ENCODE peak calls at places on chromosomes 12 and 14, in eight cellular contexts. C is BE2C, S is left ventricle myocardium inferior, H is B cell, X is AG09319, A is right lobe of liver, F is neural progenitor cell, Y is endothelial cell. E is an unnamed sample.

GRCh38 chr12:109461846-109462766 is 15.0 kb downstream of the KCTD10 start:
- DNase-seq in X (peak), S (peak), C (peak), A (peak), H (no peak), F (peak), Y (peak), E (peak)

GRCh38 chr14:104224516-104225281 is 86.3 kb downstream of the KIF26A start:
- DNase-seq in F (peak), A (peak), X (no peak), Y (peak), S (no peak), C (peak), H (peak), E (no peak)

GRCh38 chr14:72141084-72141483 is 208.9 kb downstream of the RGS6 start:
- DNase-seq in C (no peak), Y (no peak), H (no peak), F (no peak), S (no peak), X (no peak), A (no peak), E (no peak)

GRCh38 chr14:32087173-32087861 is 10.2 kb downstream of the ARHGAP5 start:
- DNase-seq in C (no peak), A (no peak), Y (no peak), F (peak), H (no peak), X (no peak), S (no peak), E (peak)

GRCh38 chr12:113005759-113006158 is 27.4 kb downstream of the OAS2 start:
- DNase-seq in X (no peak), C (no peak), F (peak), A (no peak), S (no peak), H (no peak), Y (peak), E (peak)

GRCh38 chr12:107564946-107565345 is 120.7 kb upstream of the PWP1 start:
- DNase-seq in X (no peak), H (no peak), F (peak), C (peak), A (no peak), S (no peak), Y (peak), E (peak)

GRCh38 chr12:123989753-123990152 is 16.7 kb downstream of the ZNF664 start:
- DNase-seq in S (no peak), X (no peak), F (no peak), Y (no peak), H (no peak), A (no peak), C (no peak), E (no peak)

GRCh38 chr14:65296402-65296801 is 116.1 kb upstream of the FUT8 start:
- DNase-seq in Y (no peak), H (no peak), S (no peak), F (no peak), C (no peak), A (no peak), X (no peak), E (peak)

GRCh38 chr12:112978163-112979081 is at the start of gene OAS2:
- DNase-seq in S (peak), C (no peak), H (peak), X (peak), Y (no peak), F (peak), A (peak), E (peak)

GRCh38 chr14:101506921-101507300 is 54.4 kb upstream of the DIO3 start:
- DNase-seq in H (no peak), S (no peak), C (no peak), F (no peak), A (peak), Y (no peak), X (no peak), E (no peak)

GRCh38 chr14:52254086-52254485 is 13.4 kb upstream of the PTGDR start:
- DNase-seq in F (no peak), C (no peak), Y (no peak), S (no peak), A (no peak), H (no peak), X (no peak), E (no peak)

GRCh38 chr12:93943766-93944165 is 204.6 kb upstream of the PLXNC1 start:
- DNase-seq in H (no peak), F (no peak), S (no peak), A (no peak), C (no peak), X (peak), Y (no peak), E (peak)

GRCh38 chr12:41943671-41944070 is 201.0 kb downstream of the GXYLT1 start:
- DNase-seq in H (no peak), S (no peak), X (no peak), C (no peak), Y (no peak), F (no peak), A (no peak), E (no peak)

GRCh38 chr14:89158701-89159100 is 258.3 kb downstream of the FOXN3 start:
- DNase-seq in A (no peak), H (no peak), S (no peak), C (no peak), F (no peak), X (no peak), Y (no peak), E (no peak)

GRCh38 chr12:40692617-40693502 is 621 bp downstream of the CNTN1 start:
- DNase-seq in Y (peak), S (no peak), X (no peak), C (peak), A (peak), F (peak), H (no peak), E (no peak)

GRCh38 chr14:94387051-94388026 is 1.1 kb downstream of the SERPINA1 start:
- DNase-seq in F (no peak), C (no peak), Y (no peak), X (no peak), S (no peak), H (no peak), A (peak), E (no peak)

GRCh38 chr14:68174446-68174845 is 354.9 kb downstream of the RAD51B start:
- DNase-seq in X (no peak), S (no peak), H (no peak), C (no peak), Y (no peak), F (no peak), A (no peak), E (no peak)

GRCh38 chr12:47082963-47083621 is 3.3 kb upstream of the AMIGO2 start:
- DNase-seq in S (no peak), X (peak), F (no peak), H (no peak), Y (no peak), A (no peak), C (no peak), E (peak)

GRCh38 chr12:7190268-7191055 is 976 bp downstream of the PEX5 start:
- DNase-seq in Y (peak), H (peak), C (peak), F (peak), A (peak), X (no peak), S (peak), E (peak)

GRCh38 chr14:55416866-55417265 is 5.2 kb upstream of the ATG14 start:
- DNase-seq in S (no peak), X (no peak), A (no peak), H (no peak), Y (peak), F (peak), C (peak), E (peak)

GRCh38 chr12:116651089-116651488 is 86.8 kb downstream of the SPRING1 start:
- DNase-seq in F (no peak), S (no peak), X (no peak), Y (no peak), A (no peak), H (no peak), C (no peak), E (no peak)

GRCh38 chr12:64781374-64782029 is 22.3 kb upstream of the GNS start:
- DNase-seq in S (no peak), X (no peak), H (no peak), Y (no peak), F (peak), A (peak), C (no peak), E (no peak)

GRCh38 chr14:85471744-85472143 is 58.2 kb upstream of the FLRT2 start:
- DNase-seq in C (no peak), H (no peak), A (no peak), S (no peak), F (no peak), Y (no peak), X (peak), E (peak)

GRCh38 chr12:125583071-125583470 is 517.8 kb downstream of the AACS start:
- DNase-seq in S (no peak), Y (no peak), F (no peak), C (no peak), X (no peak), A (no peak), H (no peak), E (no peak)
- TF ChIP-seq CTCF in S (no peak), Y (no peak), F (no peak), C (no peak), X (no peak), A (no peak), H (no peak), E (no peak)

DNA sequence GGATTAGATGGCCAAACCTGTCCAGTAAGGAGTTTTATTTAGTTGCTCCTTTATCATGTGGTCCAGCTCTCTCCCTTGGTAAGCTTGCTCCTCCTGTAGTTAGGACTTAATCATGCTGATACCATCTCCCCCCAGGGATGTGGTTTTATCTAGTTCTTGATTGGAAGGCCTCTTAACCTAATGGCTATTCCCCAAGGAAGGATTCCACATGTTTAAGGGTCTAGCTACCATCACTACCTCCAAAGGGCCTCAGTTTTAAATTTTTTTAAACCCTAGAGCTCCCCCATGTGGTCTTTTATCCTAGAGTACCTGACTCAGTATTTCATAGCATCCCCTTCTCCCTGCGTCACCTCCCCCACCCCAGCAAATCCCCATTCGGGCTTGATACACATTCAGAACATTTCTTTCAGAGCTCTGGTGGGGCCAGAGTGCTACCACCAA is 22.5 kb downstream of the MAP3K12 start:
- DNase-seq in H (no peak), X (no peak), S (no peak), C (peak), F (peak), A (no peak), Y (peak), E (peak)
- TF ChIP-seq CTCF in H (peak), X (peak), S (peak), C (peak), F (peak), A (no peak), Y (peak), E (peak)

GRCh38 chr12:59318940-59319339 is 276.9 kb upstream of the SLC16A7 start:
- DNase-seq in Y (no peak), C (no peak), A (no peak), H (no peak), X (no peak), S (no peak), F (no peak), E (no peak)
- TF ChIP-seq CTCF in Y (no peak), C (no peak), A (no peak), H (no peak), X (no peak), S (no peak), F (no peak), E (no peak)

GRCh38 chr14:93104961-93105360 is 10.8 kb downstream of the ITPK1 start:
- DNase-seq in H (no peak), S (no peak), A (no peak), F (no peak), C (no peak), Y (no peak), X (no peak), E (no peak)
- TF ChIP-seq CTCF in H (no peak), S (peak), A (no peak), F (peak), C (peak), Y (no peak), X (no peak), E (no peak)

GRCh38 chr12:16449459-16449858 is 102.0 kb downstream of the MGST1 start:
- DNase-seq in F (no peak), C (no peak), Y (no peak), A (no peak), H (no peak), X (no peak), S (no peak), E (peak)
- TF ChIP-seq CTCF in F (no peak), C (no peak), Y (no peak), A (no peak), H (no peak), X (no peak), S (no peak), E (no peak)

GRCh38 chr12:43942379-43942778 is 106.5 kb downstream of the TMEM117 start:
- DNase-seq in A (no peak), S (no peak), F (no peak), H (no peak), X (no peak), Y (no peak), C (no peak), E (no peak)

DNA sequence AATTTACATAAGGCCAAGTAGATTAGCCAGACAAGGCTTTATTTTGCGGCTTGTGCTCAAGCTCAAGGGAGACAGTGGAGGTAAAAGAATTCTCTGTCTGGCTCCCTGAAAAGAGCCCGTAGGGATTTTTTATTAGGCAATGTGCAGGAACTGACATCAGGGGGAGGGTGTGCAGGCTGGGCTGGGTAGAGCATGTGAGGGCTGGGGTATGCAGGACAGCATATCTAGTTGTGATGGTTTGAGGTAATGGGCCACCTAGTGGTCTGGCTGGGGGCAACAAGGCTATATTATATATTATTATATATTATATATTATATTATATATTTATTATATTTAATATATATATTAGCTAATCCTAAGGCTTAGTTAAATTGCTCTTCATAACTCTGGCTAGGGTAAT is 102.1 kb downstream of the TMEM117 start:
- DNase-seq in Y (no peak), F (no peak), X (no peak), S (no peak), A (no peak), H (no peak), C (peak), E (peak)
- TF ChIP-seq CTCF in Y (peak), F (peak), X (no peak), S (no peak), A (no peak), H (no peak), C (peak), E (peak)

GRCh38 chr12:12562585-12563245 is at the start of gene DUSP16:
- DNase-seq in X (peak), F (peak), H (peak), C (peak), A (peak), Y (peak), S (peak), E (peak)
- TF ChIP-seq CTCF in X (no peak), F (peak), H (no peak), C (peak), A (peak), Y (peak), S (peak), E (no peak)

GRCh38 chr12:129074379-129074778 is 221.1 kb downstream of the GLT1D1 start:
- DNase-seq in F (no peak), H (peak), X (no peak), S (no peak), Y (no peak), C (no peak), A (no peak), E (no peak)

GRCh38 chr12:129075451-129076208 is 222.4 kb downstream of the GLT1D1 start:
- DNase-seq in C (no peak), X (no peak), Y (no peak), H (peak), S (no peak), F (no peak), A (no peak), E (no peak)

GRCh38 chr12:129079719-129080118 is 226.4 kb downstream of the GLT1D1 start:
- DNase-seq in F (no peak), A (no peak), X (no peak), S (no peak), Y (no peak), C (no peak), H (no peak), E (no peak)

GRCh38 chr12:129073157-129073915 is 220.1 kb downstream of the GLT1D1 start:
- DNase-seq in X (no peak), H (no peak), F (no peak), A (no peak), C (no peak), S (no peak), Y (no peak), E (no peak)

GRCh38 chr12:129076466-129077325 is 223.4 kb downstream of the GLT1D1 start:
- DNase-seq in A (no peak), X (no peak), C (no peak), Y (no peak), F (no peak), H (peak), S (no peak), E (no peak)
- TF ChIP-seq CTCF in A (no peak), X (no peak), C (no peak), Y (no peak), F (no peak), H (no peak), S (no peak), E (no peak)

DNA sequence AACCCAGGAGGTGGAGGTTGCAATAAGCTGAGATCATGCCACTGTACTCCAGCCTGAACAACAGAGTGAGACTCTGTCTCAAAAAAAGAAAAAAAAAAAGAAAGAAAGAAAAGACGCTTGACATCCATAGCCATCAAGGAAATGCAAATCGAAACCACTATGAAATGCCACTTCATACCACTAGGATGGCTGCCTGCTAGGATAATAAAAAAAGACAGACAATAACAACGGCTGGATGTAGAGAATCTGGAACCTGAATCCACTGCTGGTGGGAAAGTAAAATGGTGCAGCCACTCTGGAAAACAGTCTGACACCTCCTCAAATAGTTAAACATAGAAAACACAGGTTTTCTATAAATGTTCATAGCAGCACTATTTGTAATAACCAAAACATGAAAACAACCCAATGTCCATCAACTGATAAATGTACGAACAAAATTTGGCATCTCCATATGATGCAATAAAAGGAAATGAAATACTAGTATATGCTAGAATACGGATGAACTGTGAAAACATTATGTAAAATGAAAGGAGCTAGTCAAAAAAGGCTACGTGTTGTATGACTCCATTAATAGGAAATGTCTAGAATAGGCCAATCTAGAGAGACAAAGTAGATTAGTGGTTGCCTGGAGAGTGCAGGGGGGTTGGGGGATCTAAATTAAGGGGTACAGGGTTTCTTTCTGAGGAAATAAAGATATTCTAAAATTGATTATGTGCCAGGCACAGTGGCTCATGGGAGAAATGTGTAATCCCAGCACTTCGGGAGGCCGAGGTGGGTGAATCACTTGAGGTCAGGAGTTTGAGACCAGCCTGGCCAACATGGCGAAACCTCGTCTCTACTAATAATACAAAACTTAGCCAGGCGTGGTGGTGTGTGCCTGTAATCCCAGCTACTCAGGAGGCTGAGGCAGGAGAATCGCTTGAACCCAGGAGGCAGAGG is 9.7 kb downstream of the WSB2 start:
- DNase-seq in C (no peak), F (no peak), S (no peak), Y (no peak), X (no peak), A (no peak), H (no peak), E (no peak)
- TF ChIP-seq CTCF in C (no peak), F (no peak), S (no peak), Y (peak), X (no peak), A (no peak), H (no peak), E (peak)

E was measured in cardiac fibroblast.